ENCODE peak calls at places on chromosomes 11 and 22, in eight cellular contexts. V is amniotic stem cell; X is activated T-cell treated with anti-CD3 and anti-CD28 coated beads, Interleukin-2, amount 50 U/mL, for 72 hours; G is chondrocyte; T is hepatic stellate cell; W is HTR-8/SVneo; B is EL; P is cardiac septum. F is an unnamed sample.

GRCh38 chr22:44172370-44173108 is 8.2 kb upstream of the PARVG start:
- DNase-seq in V (no peak), B (no peak), W (no peak), G (no peak), P (peak; percentile 91), T (no peak), X (no peak), F (no peak)

GRCh38 chr11:2234963-2235362 is 35.4 kb downstream of the ASCL2 start:
- DNase-seq in W (no peak), P (no peak), G (no peak), T (no peak), V (no peak), X (no peak), B (no peak), F (no peak)

GRCh38 chr11:45142241-45142885 is 4.1 kb upstream of the PRDM11 start:
- DNase-seq in P (no peak), X (no peak), B (peak; percentile 14), T (no peak), W (no peak), V (no peak), G (no peak), F (no peak)

GRCh38 chr11:126746443-126746842 is 254.1 kb downstream of the KIRREL3 start:
- DNase-seq in B (no peak), X (no peak), P (no peak), V (no peak), G (no peak), T (no peak), W (no peak), F (no peak)

GRCh38 chr11:7657306-7658025 is 15.8 kb downstream of the CYB5R2 start:
- DNase-seq in B (peak; percentile 67), W (peak; percentile 61), X (no peak), P (no peak), T (peak; percentile 55), G (no peak), V (peak; percentile 6), F (peak; percentile 76)

GRCh38 chr11:33371049-33371448 is 113.9 kb downstream of the HIPK3 start:
- DNase-seq in G (no peak), V (no peak), X (no peak), P (no peak), W (no peak), T (no peak), B (no peak), F (no peak)

GRCh38 chr22:47850644-47851151 is 1088.2 kb downstream of the TBC1D22A start:
- DNase-seq in W (no peak), B (no peak), V (no peak), X (no peak), P (no peak), G (no peak), T (no peak), F (peak; percentile 55)

GRCh38 chr22:30650508-30651116 is 15.0 kb downstream of the SLC35E4 start:
- DNase-seq in X (no peak), W (no peak), B (no peak), T (no peak), G (no peak), V (no peak), P (no peak), F (no peak)

GRCh38 chr22:29837780-29838598 is at the start of gene ASCC2:
- DNase-seq in V (peak; percentile 96), T (peak; percentile 93), B (peak; percentile 98), G (peak; percentile 99), X (peak; percentile 100), P (peak; percentile 100), W (peak; percentile 91), F (peak; percentile 98)

GRCh38 chr11:12175694-12176241 is 65.4 kb downstream of the MICAL2 start:
- DNase-seq in V (peak; percentile 68), B (peak; percentile 94), T (peak; percentile 57), G (no peak), P (no peak), X (peak; percentile 53), W (peak; percentile 78), F (peak; percentile 91)

GRCh38 chr11:104422320-104422944 is 258.5 kb upstream of the PDGFD start:
- DNase-seq in B (no peak), G (peak; percentile 91), V (no peak), P (no peak), T (no peak), X (no peak), W (no peak), F (no peak)

GRCh38 chr11:40328890-40329617 is 1130.4 kb downstream of the LRRC4C start:
- DNase-seq in T (peak; percentile 80), G (no peak), V (peak; percentile 98), P (no peak), W (peak; percentile 86), X (no peak), B (peak; percentile 100), F (peak; percentile 54)

GRCh38 chr11:102287963-102288744 is 29.1 kb upstream of the BIRC3 start:
- DNase-seq in W (peak; percentile 90), B (peak; percentile 84), G (no peak), T (peak; percentile 78), X (peak; percentile 31), V (peak; percentile 67), P (no peak), F (peak; percentile 60)

GRCh38 chr22:43424201-43424600 is 12.4 kb downstream of the MPPED1 start:
- DNase-seq in T (no peak), G (peak; percentile 59), B (no peak), P (no peak), X (no peak), W (no peak), V (no peak), F (no peak)

GRCh38 chr11:45736424-45736823 is 68.5 kb upstream of the SLC35C1 start:
- DNase-seq in P (peak; percentile 17), T (no peak), G (no peak), W (no peak), V (no peak), X (no peak), B (peak; percentile 8), F (no peak)

GRCh38 chr11:13368041-13368446 is 90.5 kb downstream of the BMAL1 start:
- DNase-seq in T (peak; percentile 38), X (no peak), P (no peak), V (peak; percentile 3), B (peak; percentile 82), W (peak; percentile 7), G (no peak), F (no peak)

GRCh38 chr22:23249506-23250423 is 69.5 kb downstream of the BCR start:
- DNase-seq in T (no peak), V (no peak), X (no peak), W (no peak), P (no peak), G (no peak), B (no peak), F (no peak)

GRCh38 chr11:67022961-67023956 is at the start of gene SYT12:
- DNase-seq in P (no peak), T (peak; percentile 37), B (peak; percentile 23), V (no peak), X (peak; percentile 25), W (peak; percentile 45), G (no peak), F (peak; percentile 32)

GRCh38 chr11:130070109-130070828 is 575 bp downstream of the APLP2 start:
- DNase-seq in T (peak; percentile 57), P (peak; percentile 83), G (no peak), W (no peak), B (peak; percentile 57), X (peak; percentile 65), V (peak; percentile 7), F (peak; percentile 45)

GRCh38 chr22:20420157-20420842 is 17.3 kb downstream of the SCARF2 start:
- DNase-seq in X (no peak), W (no peak), B (no peak), G (peak; percentile 51), P (no peak), T (no peak), V (no peak), F (no peak)

GRCh38 chr11:78576549-78577097 is 2.0 kb upstream of the NARS2 start:
- DNase-seq in B (no peak), G (no peak), X (no peak), P (no peak), W (no peak), V (no peak), T (no peak), F (no peak)

GRCh38 chr11:124920870-124921609 is 2.0 kb downstream of the HEPN1 start:
- DNase-seq in V (no peak), B (peak; percentile 74), G (no peak), W (no peak), P (peak; percentile 88), T (peak; percentile 70), X (peak; percentile 82), F (no peak)

GRCh38 chr11:61871158-61871597 is 20.2 kb downstream of the FADS3 start:
- DNase-seq in W (peak; percentile 84), X (peak; percentile 76), V (peak; percentile 64), P (peak; percentile 90), G (peak; percentile 94), B (peak; percentile 82), T (peak; percentile 95), F (peak; percentile 84)

GRCh38 chr11:13119361-13119760 is 110.2 kb downstream of the RASSF10 start:
- DNase-seq in V (no peak), X (no peak), B (peak; percentile 65), T (no peak), P (no peak), G (no peak), W (no peak), F (peak; percentile 49)

GRCh38 chr11:48013269-48013901 is 33.0 kb downstream of the PTPRJ start:
- DNase-seq in W (no peak), G (peak; percentile 70), B (peak; percentile 74), X (peak; percentile 74), P (peak; percentile 75), T (peak; percentile 67), V (no peak), F (peak; percentile 68)

GRCh38 chr11:23732026-23732425 is 764.8 kb upstream of the LUZP2 start:
- DNase-seq in G (no peak), W (no peak), P (no peak), T (peak; percentile 6), X (no peak), V (no peak), B (peak; percentile 34), F (no peak)

GRCh38 chr11:80477178-80477577 is 1036.3 kb upstream of the TENM4 start:
- DNase-seq in X (no peak), W (no peak), G (no peak), B (no peak), V (no peak), T (no peak), P (no peak), F (no peak)

GRCh38 chr11:69643646-69644045 is 2.7 kb downstream of the CCND1 start:
- DNase-seq in T (no peak), P (no peak), B (no peak), X (no peak), W (no peak), G (no peak), V (no peak), F (no peak)

GRCh38 chr11:19259487-19260345 is 19.0 kb upstream of the E2F8 start:
- DNase-seq in B (peak; percentile 53), T (peak; percentile 44), W (peak; percentile 49), X (peak; percentile 67), V (peak; percentile 19), G (no peak), P (no peak), F (peak; percentile 50)

GRCh38 chr11:70423523-70424505 is 25.5 kb downstream of the CTTN start:
- DNase-seq in T (peak; percentile 86), G (no peak), V (no peak), X (peak; percentile 65), P (no peak), B (peak; percentile 94), W (peak; percentile 71), F (peak; percentile 88)

GRCh38 chr11:67357831-67358555 is 4.6 kb upstream of the POLD4 start:
- DNase-seq in T (no peak), W (no peak), P (no peak), B (peak; percentile 72), X (no peak), G (no peak), V (no peak), F (peak; percentile 55)

F was measured in Daoy.